ENCODE peak calls at places on chromosomes 6 and 20, in seven cellular contexts. F is activated CD4-positive, alpha-beta T cell treated with anti-CD3 and anti-CD28 coated beads, Interleukin-2, amount 50 U/mL, for 48 hours; L is NB4; H is HCT116; T is hypothalamus; P is small intestine; Y is SK-N-DZ. R is an unnamed sample.

GRCh38 chr6:130215526-130215925 is 7.2 kb downstream of the SAMD3 start:
- DNase-seq in F (no peak), L (peak), H (no peak), T (no peak), P (peak), Y (no peak), R (peak)

GRCh38 chr20:38112943-38113294 is 52.2 kb downstream of the TGM2 start:
- DNase-seq in F (no peak), L (no peak), H (no peak), T (no peak), P (no peak), Y (no peak), R (no peak)

GRCh38 chr6:158050955-158051354 is 69.3 kb downstream of the SYNJ2 start:
- DNase-seq in F (no peak), L (no peak), H (no peak), T (no peak), P (no peak), Y (no peak), R (no peak)

GRCh38 chr20:2382833-2383232 is 2.1 kb downstream of the TGM6 start:
- DNase-seq in F (no peak), L (no peak), H (no peak), T (no peak), P (no peak), Y (no peak), R (no peak)

GRCh38 chr6:145096846-145097245 is 638.5 kb downstream of the EPM2A start:
- DNase-seq in F (no peak), L (no peak), H (no peak), T (no peak), P (peak), Y (no peak), R (no peak)

GRCh38 chr6:104527761-104528415 is 331.8 kb downstream of the HACE1 start:
- DNase-seq in F (no peak), L (peak), H (no peak), T (no peak), P (no peak), Y (peak), R (peak)

GRCh38 chr20:42735539-42735938 is 454.2 kb downstream of the PTPRT start:
- DNase-seq in F (no peak), L (no peak), H (no peak), T (no peak), P (no peak), Y (no peak), R (no peak)

GRCh38 chr20:8720089-8720488 is 348.8 kb upstream of the PLCB4 start:
- DNase-seq in F (no peak), L (no peak), H (no peak), T (no peak), P (no peak), Y (no peak), R (no peak)

GRCh38 chr20:17662333-17663039 is 19.6 kb downstream of the RRBP1 start:
- DNase-seq in F (no peak), L (peak), H (no peak), T (no peak), P (no peak), Y (no peak), R (no peak)

GRCh38 chr20:56163806-56164205 is 84.7 kb upstream of the MC3R start:
- DNase-seq in F (no peak), L (peak), H (no peak), T (no peak), P (no peak), Y (peak), R (no peak)

GRCh38 chr6:154806804-154807203 is 73.6 kb downstream of the SCAF8 start:
- DNase-seq in F (no peak), L (no peak), H (no peak), T (no peak), P (no peak), Y (no peak), R (no peak)

GRCh38 chr20:24017160-24017761 is 28.7 kb upstream of the GGTLC1 start:
- DNase-seq in F (no peak), L (no peak), H (no peak), T (no peak), P (no peak), Y (no peak), R (no peak)

GRCh38 chr20:33079267-33079666 is at the start of gene BPIFB4:
- DNase-seq in F (no peak), L (no peak), H (no peak), T (no peak), P (no peak), Y (no peak), R (no peak)

GRCh38 chr6:149566372-149567193 is at the start of gene GINM1:
- DNase-seq in F (peak), L (peak), H (no peak), T (peak), P (peak), Y (peak), R (peak)

GRCh38 chr6:6688283-6688682 is 99.8 kb downstream of the LY86 start:
- DNase-seq in F (no peak), L (peak), H (no peak), T (no peak), P (no peak), Y (no peak), R (no peak)

GRCh38 chr6:157763129-157763893 is 59.7 kb upstream of the SNX9 start:
- DNase-seq in F (no peak), L (no peak), H (peak), T (no peak), P (peak), Y (no peak), R (no peak)

GRCh38 chr6:76120302-76120701 is 47.8 kb upstream of the IMPG1 start:
- DNase-seq in F (no peak), L (no peak), H (no peak), T (no peak), P (no peak), Y (no peak), R (no peak)

GRCh38 chr20:37850724-37851123 is 52.2 kb upstream of the VSTM2L start:
- DNase-seq in F (no peak), L (no peak), H (no peak), T (no peak), P (no peak), Y (no peak), R (no peak)

GRCh38 chr20:21714297-21715192 is 9.1 kb downstream of the PAX1 start:
- DNase-seq in F (no peak), L (no peak), H (no peak), T (no peak), P (no peak), Y (no peak), R (no peak)

GRCh38 chr6:146868671-146869209 is 270.0 kb downstream of the ADGB start:
- DNase-seq in F (no peak), L (no peak), H (no peak), T (no peak), P (no peak), Y (no peak), R (no peak)

GRCh38 chr6:123803456-123803861 is 206 bp upstream of the NKAIN2 start:
- DNase-seq in F (no peak), L (no peak), H (no peak), T (no peak), P (no peak), Y (no peak), R (no peak)

GRCh38 chr6:20933057-20933792 is 399.0 kb downstream of the CDKAL1 start:
- DNase-seq in F (no peak), L (no peak), H (no peak), T (no peak), P (no peak), Y (no peak), R (no peak)

GRCh38 chr6:12029979-12030737 is 18.0 kb downstream of the HIVEP1 start:
- DNase-seq in F (no peak), L (no peak), H (no peak), T (no peak), P (no peak), Y (no peak), R (no peak)

GRCh38 chr6:104525677-104526322 is 333.9 kb downstream of the HACE1 start:
- DNase-seq in F (peak), L (peak), H (peak), T (no peak), P (peak), Y (peak), R (peak)

GRCh38 chr20:17647391-17648305 is 34.4 kb downstream of the RRBP1 start:
- DNase-seq in F (no peak), L (no peak), H (no peak), T (no peak), P (no peak), Y (no peak), R (no peak)

GRCh38 chr6:43977404-43978111 is 149.7 kb downstream of the MRPL14 start:
- DNase-seq in F (no peak), L (peak), H (no peak), T (no peak), P (no peak), Y (no peak), R (peak)

GRCh38 chr6:4936681-4937041 is 67.2 kb downstream of the RPP40 start:
- DNase-seq in F (no peak), L (peak), H (no peak), T (no peak), P (peak), Y (peak), R (peak)

GRCh38 chr6:108133594-108134179 is 32.1 kb upstream of the NR2E1 start:
- DNase-seq in F (peak), L (peak), H (peak), T (no peak), P (peak), Y (peak), R (no peak)

GRCh38 chr6:53628354-53629119 is 37.0 kb downstream of the KLHL31 start:
- DNase-seq in F (no peak), L (no peak), H (no peak), T (no peak), P (no peak), Y (no peak), R (no peak)

R was measured in Kasumi-1.